ENCODE peak calls at places on chromosomes 7 and 10, in four cellular contexts. F, O, Z and G are unnamed samples.
A peak's percentile ranks its signal among the peaks of the same experiment; 100 is the strongest.

GRCh38 chr7:131385039-131385605 is 57.4 kb downstream of the MKLN1 start:
- DNase-seq in O (no peak), Z (no peak), F (no peak), G (no peak)

GRCh38 chr7:75977741-75978140 is 16.7 kb downstream of the TMEM120A start:
- DNase-seq in Z (no peak), O (no peak), F (no peak), G (no peak)

GRCh38 chr7:80463272-80463920 is 48.5 kb downstream of the GNAT3 start:
- DNase-seq in F (no peak), Z (no peak), O (no peak), G (no peak)

GRCh38 chr7:371779-372545 is 82.0 kb downstream of the FOXL3 start:
- DNase-seq in Z (no peak), O (no peak), F (no peak), G (no peak)

GRCh38 chr10:36538945-36539586 is 586.3 kb upstream of the ANKRD30A start:
- DNase-seq in O (peak; percentile 77), Z (no peak), F (no peak), G (no peak)

GRCh38 chr10:22475857-22476600 is 130.7 kb downstream of the SPAG6 start:
- DNase-seq in O (peak; percentile 15), Z (no peak), F (no peak), G (peak; percentile 4)

GRCh38 chr10:84265378-84265777 is 20.5 kb downstream of the RGR start:
- DNase-seq in F (no peak), Z (no peak), O (no peak), G (no peak)

GRCh38 chr7:143408686-143409551 is at the start of gene EPHA1:
- DNase-seq in F (no peak), Z (no peak), O (no peak), G (no peak)

GRCh38 chr7:75064291-75064690 is 9.3 kb downstream of the RCC1L start:
- DNase-seq in Z (no peak), O (no peak), F (no peak), G (no peak)

GRCh38 chr7:158282461-158283001 is 305.1 kb downstream of the PTPRN2 start:
- DNase-seq in F (no peak), O (no peak), Z (no peak), G (no peak)

GRCh38 chr10:84348860-84349259 is 20.5 kb downstream of the CCSER2 start:
- DNase-seq in F (no peak), Z (no peak), O (no peak), G (no peak)

GRCh38 chr7:25820432-25821040 is 331.5 kb upstream of the NFE2L3 start:
- DNase-seq in Z (no peak), O (peak; percentile 41), F (no peak), G (no peak)

GRCh38 chr10:3889961-3890522 is 105.0 kb upstream of the KLF6 start:
- DNase-seq in F (no peak), O (peak; percentile 63), Z (no peak), G (no peak)

GRCh38 chr7:10973942-10974716 is 457 bp downstream of the PHF14 start:
- DNase-seq in O (peak; percentile 33), Z (peak; percentile 14), F (no peak), G (no peak)

GRCh38 chr10:124677871-124678565 is 66.2 kb downstream of the FAM53B start:
- DNase-seq in F (no peak), Z (no peak), O (no peak), G (no peak)

GRCh38 chr10:86349940-86350630 is 16.5 kb downstream of the GRID1 start:
- DNase-seq in F (no peak), O (no peak), Z (no peak), G (no peak)

GRCh38 chr7:919924-920341 is 34.5 kb downstream of the ADAP1 start:
- DNase-seq in F (no peak), Z (no peak), O (no peak), G (no peak)

GRCh38 chr7:73423519-73424485 is 9.8 kb upstream of the FZD9 start:
- DNase-seq in F (no peak), Z (no peak), O (no peak), G (no peak)

GRCh38 chr7:91263359-91264082 is 712 bp upstream of the FZD1 start:
- DNase-seq in O (peak; percentile 42), Z (peak; percentile 45), F (no peak), G (no peak)

GRCh38 chr10:7525314-7526016 is 114.6 kb upstream of the SFMBT2 start:
- DNase-seq in Z (peak; percentile 63), F (peak; percentile 34), O (peak; percentile 62), G (peak; percentile 37)

GRCh38 chr10:125148021-125148439 is 12.3 kb downstream of the CTBP2 start:
- DNase-seq in O (peak; percentile 14), Z (no peak), F (no peak), G (no peak)

GRCh38 chr10:74011016-74011415 is 13.1 kb downstream of the VCL start:
- DNase-seq in Z (no peak), F (no peak), O (no peak), G (no peak)

GRCh38 chr10:24408365-24408764 is 199.4 kb downstream of the KIAA1217 start:
- DNase-seq in O (no peak), F (no peak), Z (no peak), G (no peak)

GRCh38 chr10:113844091-113844490 is 9.8 kb downstream of the DCLRE1A start:
- DNase-seq in F (no peak), O (no peak), Z (no peak), G (no peak)

GRCh38 chr10:106795619-106796018 is 368.9 kb downstream of the SORCS1 start:
- DNase-seq in F (no peak), O (no peak), Z (no peak), G (no peak)

GRCh38 chr7:137937202-137937560 is 64.7 kb downstream of the CREB3L2 start:
- DNase-seq in F (no peak), O (no peak), Z (no peak), G (no peak)

GRCh38 chr7:77651544-77652162 is 44.6 kb upstream of the RSBN1L start:
- DNase-seq in O (peak; percentile 6), Z (no peak), F (peak; percentile 16), G (no peak)

GRCh38 chr7:26860361-26860760 is 4.0 kb downstream of the SKAP2 start:
- DNase-seq in Z (no peak), F (no peak), O (peak; percentile 53), G (no peak)

GRCh38 chr10:97213431-97213830 is 27.7 kb upstream of the SLIT1 start:
- DNase-seq in O (no peak), F (no peak), Z (no peak), G (no peak)

GRCh38 chr7:111931958-111932357 is 274.2 kb downstream of the DOCK4 start:
- DNase-seq in F (no peak), Z (no peak), O (peak; percentile 23), G (no peak)

GRCh38 chr10:112446055-112446854 is 459 bp downstream of the ZDHHC6 start:
- DNase-seq in O (peak; percentile 6), Z (no peak), F (no peak), G (no peak)